ENCODE peak calls at places on chromosome 20, in six cellular contexts. T, E, N, O, S and H are unnamed samples.

GRCh38 chr20:35134472-35134871 is 12.7 kb downstream of the EDEM2 start:
- DNase-seq in O (no peak), T (peak), S (no peak), E (peak), N (no peak), H (no peak)

GRCh38 chr20:51327251-51327841 is 215.2 kb downstream of the NFATC2 start:
- DNase-seq in E (no peak), T (no peak), O (peak), N (peak), S (no peak), H (no peak)

GRCh38 chr20:54510546-54511129 is 35.2 kb downstream of the DOK5 start:
- DNase-seq in S (no peak), E (no peak), T (no peak), O (no peak), N (no peak), H (no peak)

GRCh38 chr20:31835554-31835953 is 9.8 kb downstream of the FOXS1 start:
- DNase-seq in E (no peak), N (no peak), O (no peak), T (no peak), S (no peak), H (no peak)

GRCh38 chr20:51399138-51399890 is 143.2 kb downstream of the NFATC2 start:
- DNase-seq in N (no peak), O (no peak), S (no peak), E (no peak), T (no peak), H (no peak)

GRCh38 chr20:6956574-6956973 is 189.1 kb downstream of the BMP2 start:
- DNase-seq in T (no peak), E (no peak), S (no peak), O (no peak), N (no peak), H (no peak)

GRCh38 chr20:34874094-34874654 is 1.5 kb upstream of the GGT7 start:
- DNase-seq in N (no peak), O (peak), E (peak), T (peak), S (no peak), H (peak)

GRCh38 chr20:64063389-64064144 is 569 bp downstream of the TCEA2 start:
- DNase-seq in E (no peak), T (peak), N (no peak), S (peak), O (no peak), H (no peak)

GRCh38 chr20:40532103-40532502 is 156.9 kb downstream of the MAFB start:
- DNase-seq in N (no peak), O (no peak), S (no peak), T (no peak), E (no peak), H (peak)

GRCh38 chr20:25042531-25043498 is 15.1 kb downstream of the ACSS1 start:
- DNase-seq in S (peak), T (no peak), O (no peak), E (no peak), N (peak), H (peak)

DNA sequence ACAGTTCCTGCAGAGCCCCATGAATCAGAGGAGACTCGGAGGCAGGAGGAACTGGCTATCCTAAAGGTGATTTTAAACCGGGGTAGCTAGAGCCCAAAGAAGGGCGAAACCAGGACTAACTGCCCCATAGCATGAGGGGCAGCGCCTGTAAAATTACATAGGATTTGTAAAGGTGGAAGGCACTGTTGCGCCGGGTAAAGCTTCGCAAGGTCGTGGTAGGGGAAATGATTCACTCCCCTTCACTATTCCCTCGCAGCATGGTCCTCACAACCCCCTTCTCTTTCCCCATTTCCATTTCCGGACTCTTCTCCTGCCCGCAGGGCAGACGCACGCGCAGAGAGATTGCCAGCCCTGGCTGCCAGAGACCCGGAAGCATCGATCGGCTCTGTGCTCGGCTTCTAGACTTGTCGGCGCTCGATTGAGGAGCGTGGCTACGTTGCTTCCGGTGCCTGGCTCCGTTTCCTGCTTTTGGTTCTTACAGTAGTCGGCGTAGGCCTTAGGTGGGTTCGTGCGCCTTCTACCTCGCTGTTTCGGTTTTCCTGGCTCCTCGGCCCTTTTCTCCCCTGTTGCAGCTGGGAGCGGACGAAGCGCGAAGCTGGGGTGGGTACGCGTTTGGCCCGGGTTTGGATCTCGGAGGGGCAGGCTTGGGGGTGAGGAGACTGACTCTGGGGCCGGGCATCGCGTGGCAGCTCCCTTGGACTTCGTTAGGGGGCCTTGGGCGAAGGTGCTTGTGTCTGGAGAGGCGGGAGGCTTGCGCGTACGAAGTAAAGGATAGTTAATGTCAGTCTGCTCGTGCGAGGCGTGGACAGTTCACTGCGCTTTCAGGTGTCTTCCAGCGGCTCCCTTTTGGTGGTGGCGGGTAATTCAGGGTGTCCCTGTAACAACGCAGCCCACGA is at the start of gene SNRPB2:
- DNase-seq in E (peak), O (peak), S (peak), N (peak), T (peak), H (peak)
- TF ChIP-seq POLR2A in E (peak), O (peak), S (no peak), N (peak), T (peak), H (peak)

DNA sequence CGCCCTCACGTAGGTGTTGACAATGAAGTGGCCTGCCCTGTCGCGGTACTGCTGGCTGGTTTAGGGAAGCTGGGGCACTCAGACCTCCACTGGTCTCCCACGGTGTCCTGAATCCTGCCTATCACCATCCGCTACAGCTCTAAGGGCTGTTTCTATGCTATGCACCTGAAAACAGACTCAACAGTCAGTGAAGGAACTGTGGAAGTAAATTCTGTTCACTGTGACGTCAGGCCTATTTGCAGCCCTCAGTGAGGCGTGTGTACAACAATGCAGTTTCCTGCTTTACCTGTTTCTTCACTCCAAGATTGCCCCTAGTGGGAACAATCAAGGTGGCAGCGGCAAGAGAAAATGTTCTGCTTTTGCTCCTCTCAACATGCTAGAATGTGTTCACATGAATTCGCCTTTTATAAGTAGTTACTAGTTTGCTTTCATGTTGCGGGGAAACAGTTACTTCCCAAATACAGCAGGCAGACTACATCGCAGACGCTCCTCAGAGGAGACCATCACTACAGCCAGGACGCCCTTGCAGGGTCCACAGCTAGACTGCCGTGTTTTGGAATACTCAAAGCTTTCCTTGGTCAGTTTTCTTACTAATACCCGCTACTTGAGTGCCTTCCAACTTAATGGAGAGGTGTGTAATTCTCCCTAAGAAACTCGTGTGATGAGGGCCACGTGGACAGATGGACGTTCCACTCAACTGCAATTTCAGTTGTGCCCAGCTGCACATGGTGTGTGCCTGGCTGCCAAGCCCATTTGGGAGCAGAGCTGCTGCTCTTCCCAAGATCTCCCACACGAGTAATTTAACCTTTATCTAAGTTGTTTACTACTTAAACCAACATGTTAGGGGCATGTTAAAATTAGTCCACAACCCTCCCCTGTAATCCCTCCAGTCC is 25.4 kb downstream of the DIDO1 start:
- DNase-seq in E (no peak), O (no peak), S (no peak), N (no peak), T (no peak), H (no peak)
- TF ChIP-seq POLR2A in E (no peak), O (no peak), S (no peak), N (no peak), T (no peak), H (no peak)

GRCh38 chr20:46657137-46657536 is 5.9 kb upstream of the SLC13A3 start:
- DNase-seq in E (no peak), N (no peak), S (no peak), O (no peak), T (no peak), H (no peak)
- TF ChIP-seq POLR2A in E (no peak), N (no peak), S (no peak), O (no peak), T (no peak), H (no peak)

DNA sequence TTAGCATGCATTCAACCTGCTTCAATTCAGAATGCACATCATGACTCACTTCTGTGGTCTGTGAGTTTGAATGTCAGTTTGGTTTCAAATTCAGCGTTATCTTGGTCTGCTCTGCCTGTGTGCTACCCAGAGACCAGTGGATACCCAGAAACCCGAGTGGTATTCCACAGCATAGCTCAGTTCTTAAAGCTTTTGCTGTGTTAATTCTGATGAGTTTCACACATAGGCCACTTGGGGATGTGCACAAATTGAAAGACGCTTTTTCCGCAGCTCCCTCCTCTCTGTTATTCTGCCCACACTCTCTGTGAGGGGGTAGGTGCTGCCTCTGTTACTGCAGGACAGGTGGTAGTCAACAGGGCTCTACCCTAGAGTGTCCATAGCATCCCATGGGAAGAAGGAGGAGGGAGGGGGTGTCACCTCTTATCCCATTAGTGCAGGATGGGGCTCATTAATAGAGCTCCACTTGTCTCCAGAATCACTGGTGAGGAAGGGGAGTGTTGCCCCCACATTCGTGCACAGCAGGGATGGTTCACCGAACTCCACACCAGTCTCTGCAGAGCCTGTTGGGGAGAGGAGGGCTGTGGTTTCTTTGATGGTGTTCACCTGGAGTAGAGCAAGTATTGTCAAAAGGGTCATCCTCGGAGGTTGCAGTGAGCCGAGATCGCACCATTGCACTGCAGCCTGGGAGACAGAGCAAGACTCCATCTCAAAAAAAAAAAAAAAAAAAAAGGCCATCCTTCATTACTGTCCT is 29.2 kb upstream of the SDCBP2 start:
- DNase-seq in T (no peak), E (no peak), S (no peak), N (no peak), O (peak), H (no peak)
- TF ChIP-seq POLR2A in T (no peak), E (no peak), S (no peak), N (no peak), O (peak), H (no peak)

DNA sequence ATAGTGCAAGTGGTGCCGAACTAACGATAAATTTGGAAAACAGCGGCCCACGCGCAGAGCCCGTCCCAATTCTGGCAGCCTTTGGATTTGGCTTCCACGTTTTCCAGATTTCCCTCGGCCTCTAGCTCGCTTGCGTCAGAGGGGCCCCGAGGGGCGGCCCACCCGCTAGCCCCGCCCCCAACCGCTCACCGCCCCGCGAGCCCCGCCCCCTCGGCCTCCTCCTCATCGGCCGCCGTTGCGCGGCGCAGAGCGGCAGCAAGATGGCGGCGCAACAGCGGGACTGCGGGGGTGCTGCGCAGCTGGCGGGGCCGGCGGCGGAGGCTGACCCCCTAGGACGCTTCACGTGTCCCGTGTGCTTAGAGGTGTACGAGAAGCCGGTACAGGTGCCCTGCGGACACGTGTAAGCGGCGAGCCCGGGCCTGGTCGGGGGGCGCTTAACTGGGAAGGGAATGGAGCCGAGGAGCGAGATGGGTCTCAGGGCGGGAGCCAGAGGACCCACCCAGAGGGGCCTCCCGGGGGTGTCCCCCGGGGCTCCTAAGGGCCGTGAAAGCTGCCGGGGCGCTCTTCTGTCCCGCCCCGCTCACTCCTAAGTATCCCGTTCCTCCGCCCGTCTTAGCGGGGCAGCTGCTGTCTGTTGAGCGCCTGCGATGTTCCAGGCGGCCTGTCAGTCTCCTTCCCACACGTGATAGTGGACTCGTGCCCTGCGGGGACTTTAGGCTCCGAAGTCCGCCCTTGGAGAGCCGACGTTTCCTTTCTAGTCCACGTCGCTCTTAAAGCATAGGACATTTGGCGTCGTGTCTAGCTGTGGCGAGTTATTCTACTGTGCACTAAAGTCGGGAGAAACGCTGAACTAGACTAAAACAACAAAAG is at the start of gene RNF114:
- DNase-seq in N (peak), E (peak), S (peak), O (peak), T (peak), H (peak)
- TF ChIP-seq POLR2A in N (peak), E (peak), S (peak), O (peak), T (peak), H (peak)

GRCh38 chr20:36860339-36860738 is 15.6 kb upstream of the TLDC2 start:
- DNase-seq in S (no peak), N (no peak), T (no peak), O (peak), E (no peak), H (no peak)

GRCh38 chr20:36860811-36861624 is 14.9 kb upstream of the TLDC2 start:
- DNase-seq in N (no peak), E (no peak), O (no peak), S (no peak), T (no peak), H (no peak)

GRCh38 chr20:36861625-36861874 is 14.4 kb upstream of the TLDC2 start:
- DNase-seq in E (no peak), T (no peak), S (no peak), N (peak), O (no peak), H (no peak)

GRCh38 chr20:36862857-36863668 is 12.9 kb upstream of the TLDC2 start:
- DNase-seq in T (no peak), O (no peak), E (no peak), S (peak), N (peak), H (no peak)

DNA sequence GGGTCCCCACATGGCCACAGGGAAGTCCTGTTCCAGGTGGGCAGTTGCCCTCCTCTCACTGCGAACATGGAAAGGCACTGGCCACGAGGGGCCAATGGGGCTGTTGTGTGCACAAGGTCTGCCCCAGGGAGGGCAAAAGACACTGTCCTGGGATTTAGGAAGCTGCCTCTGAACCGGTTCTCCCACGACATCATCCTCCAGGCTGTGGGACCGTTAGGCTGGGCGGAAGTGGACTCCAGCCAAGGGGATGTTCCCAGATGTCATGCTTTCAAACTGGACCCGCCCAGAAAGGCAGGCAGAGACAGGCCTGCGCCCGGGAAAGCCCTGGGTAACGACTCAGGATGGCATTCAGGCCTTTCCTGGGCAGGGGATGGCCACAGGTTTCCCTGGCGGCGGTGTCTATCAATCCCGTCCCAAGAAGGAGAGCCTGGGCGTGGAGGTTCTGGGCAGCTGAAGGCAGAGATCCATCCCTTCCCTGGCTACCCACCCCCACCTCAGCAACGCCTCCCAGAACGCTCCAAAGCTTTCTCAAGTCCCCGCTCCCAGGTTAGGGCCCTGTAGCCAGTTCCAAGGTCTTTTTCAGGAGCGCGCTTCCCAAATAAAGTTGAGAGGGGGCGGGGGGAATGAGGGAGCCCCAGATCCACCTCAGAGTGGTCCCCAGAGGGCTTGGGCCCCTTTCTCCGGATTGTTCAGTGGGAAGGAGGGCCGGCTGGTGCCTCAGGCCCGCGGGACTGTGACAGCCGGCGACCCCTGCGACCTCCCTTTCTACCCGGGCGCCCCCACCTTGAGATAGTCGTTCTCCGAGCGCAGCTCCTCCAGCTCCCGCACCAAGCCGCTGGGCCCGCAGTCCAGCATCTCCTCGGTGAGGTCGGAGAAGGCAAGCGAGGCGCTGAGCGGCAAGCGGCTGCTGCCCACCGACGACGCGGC is 13.8 kb upstream of the TLDC2 start:
- DNase-seq in S (peak), T (peak), E (peak), N (peak), O (peak), H (peak)
- TF ChIP-seq POLR2A in S (no peak), T (peak), E (no peak), N (no peak), O (peak), H (peak)

DNA sequence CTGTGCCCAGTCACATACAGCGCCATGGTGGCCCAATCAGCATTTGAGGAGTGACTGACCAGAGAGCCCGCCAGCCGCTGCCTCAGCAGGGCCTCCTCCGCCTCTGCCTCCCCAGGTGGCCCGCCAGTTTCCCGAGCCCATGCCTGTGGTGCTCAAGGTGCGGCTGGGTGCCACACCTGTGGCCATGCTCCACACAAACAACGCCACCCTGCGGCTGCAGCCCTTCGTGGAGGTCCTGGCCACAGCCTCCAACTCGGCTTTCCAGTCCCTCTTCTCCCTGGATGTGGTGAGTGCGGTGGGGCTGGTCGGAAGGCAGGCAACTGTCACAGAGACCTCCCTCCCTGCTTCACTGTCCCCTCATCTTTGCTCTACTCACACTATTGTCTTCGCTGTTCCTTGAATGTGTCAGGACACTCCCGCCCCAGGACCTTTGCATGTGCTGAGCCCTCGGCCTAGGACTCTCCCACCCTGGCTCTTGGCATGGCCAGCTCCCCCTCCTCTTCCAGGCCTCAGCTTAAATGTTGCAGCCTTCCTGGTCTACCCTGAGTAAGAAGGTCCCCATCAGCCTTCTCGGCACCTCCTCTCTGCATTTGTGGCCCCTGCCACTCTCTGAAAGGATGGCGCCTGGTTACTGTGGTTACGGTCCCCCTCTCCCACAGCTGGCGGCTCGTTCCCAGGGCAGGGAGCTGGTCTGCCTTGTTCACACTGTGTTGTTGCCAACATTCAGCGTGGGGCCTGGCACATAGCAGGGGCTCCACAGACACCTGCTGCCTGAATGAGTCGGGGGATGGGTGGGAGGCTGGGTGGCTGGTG is 11.8 kb upstream of the BPIFB6 start:
- DNase-seq in S (no peak), N (peak), T (no peak), E (no peak), O (no peak), H (no peak)
- TF ChIP-seq POLR2A in S (no peak), N (no peak), T (no peak), E (no peak), O (no peak), H (no peak)